ENCODE peak calls at places on chromosome 22, in four cellular contexts. M is IMR-90, Y is SK-N-SH, A is GM23248. V is an unnamed sample.

GRCh38 chr22:34800265-34800664 is 265.7 kb upstream of the ISX start:
- DNase-seq in M (no peak), Y (no peak), A (no peak), V (no peak)

GRCh38 chr22:22397292-22397870 is 111.2 kb downstream of the ZNF280B start:
- DNase-seq in M (no peak), Y (no peak), A (peak), V (peak)

GRCh38 chr22:28802595-28803087 is 2.3 kb upstream of the XBP1 start:
- DNase-seq in M (no peak), Y (no peak), A (peak), V (no peak)

GRCh38 chr22:27299181-27300085 is 502.1 kb downstream of the MN1 start:
- DNase-seq in M (no peak), Y (peak), A (peak), V (peak)

GRCh38 chr22:38760477-38761201 is 4.8 kb upstream of the SUN2 start:
- DNase-seq in M (peak), Y (no peak), A (peak), V (no peak)

GRCh38 chr22:17700778-17701177 is 62.2 kb downstream of the BCL2L13 start:
- DNase-seq in M (no peak), Y (no peak), A (peak), V (no peak)

GRCh38 chr22:26550498-26551033 is 38.3 kb upstream of the TFIP11 start:
- DNase-seq in M (peak), Y (no peak), A (peak), V (peak)

GRCh38 chr22:44495629-44496028 is 2.4 kb downstream of the RTL6 start:
- DNase-seq in M (no peak), Y (no peak), A (no peak), V (no peak)

GRCh38 chr22:33325232-33326004 is 267.2 kb upstream of the SYN3 start:
- DNase-seq in M (no peak), Y (no peak), A (no peak), V (no peak)

GRCh38 chr22:37496651-37497599 is 10.7 kb upstream of the MFNG start:
- DNase-seq in M (peak), Y (peak), A (peak), V (peak)

GRCh38 chr22:28207281-28208030 is 288.4 kb upstream of the PITPNB start:
- DNase-seq in M (peak), Y (no peak), A (peak), V (no peak)

GRCh38 chr22:38843201-38843715 is 570 bp downstream of the NPTXR start:
- DNase-seq in M (peak), Y (peak), A (peak), V (peak)

GRCh38 chr22:21796231-21796630 is 60.6 kb upstream of the YPEL1 start:
- DNase-seq in M (no peak), Y (no peak), A (no peak), V (no peak)

GRCh38 chr22:34414467-34415440 is 494.5 kb upstream of the LARGE1 start:
- DNase-seq in M (no peak), Y (peak), A (peak), V (peak)

GRCh38 chr22:27985323-27986275 is 66.5 kb upstream of the PITPNB start:
- DNase-seq in M (no peak), Y (no peak), A (no peak), V (peak)

GRCh38 chr22:44207173-44207980 is 26.7 kb downstream of the PARVG start:
- DNase-seq in M (no peak), Y (peak), A (no peak), V (no peak)

GRCh38 chr22:30079952-30080533 is at the start of gene HORMAD2:
- DNase-seq in M (no peak), Y (no peak), A (peak), V (peak)

GRCh38 chr22:22479116-22479515 is 29.4 kb downstream of the ZNF280B start:
- DNase-seq in M (no peak), Y (no peak), A (no peak), V (no peak)

GRCh38 chr22:49938565-49939136 is 20.2 kb downstream of the CRELD2 start:
- DNase-seq in M (no peak), Y (no peak), A (no peak), V (no peak)
- H3K9ac ChIP-seq in M (no peak), Y (no peak), A (no peak), V (no peak)

DNA sequence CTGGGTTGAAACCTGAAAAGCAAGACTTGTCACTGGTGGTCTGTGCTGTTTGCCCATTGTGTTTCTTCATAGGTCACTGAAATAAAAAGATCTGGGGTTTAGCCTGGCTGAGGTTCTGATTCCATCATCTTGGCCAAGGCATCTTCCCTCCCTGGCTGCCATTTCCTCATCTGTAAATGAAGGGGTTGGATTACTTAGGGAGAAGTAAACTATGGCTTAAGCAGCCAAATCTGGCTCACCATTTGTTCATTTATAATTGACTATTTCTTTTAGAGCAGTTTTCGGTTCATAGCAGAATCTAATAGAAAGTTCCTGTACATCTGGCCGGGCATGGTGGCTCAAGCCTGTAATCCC is 52.3 kb upstream of the YWHAH start:
- DNase-seq in M (no peak), Y (no peak), A (no peak), V (no peak)
- H3K9ac ChIP-seq in M (no peak), Y (no peak), A (no peak), V (no peak)

GRCh38 chr22:47127441-47127871 is 365.0 kb downstream of the TBC1D22A start:
- DNase-seq in M (no peak), Y (no peak), A (no peak), V (no peak)

GRCh38 chr22:47130883-47131610 is 368.6 kb downstream of the TBC1D22A start:
- DNase-seq in M (no peak), Y (no peak), A (no peak), V (no peak)

GRCh38 chr22:47131611-47132427 is 369.4 kb downstream of the TBC1D22A start:
- DNase-seq in M (no peak), Y (no peak), A (no peak), V (no peak)

GRCh38 chr22:47128216-47129215 is 366.1 kb downstream of the TBC1D22A start:
- DNase-seq in M (no peak), Y (no peak), A (no peak), V (no peak)

GRCh38 chr22:47129902-47130301 is 367.5 kb downstream of the TBC1D22A start:
- DNase-seq in M (no peak), Y (no peak), A (peak), V (no peak)
- H3K9ac ChIP-seq in M (no peak), Y (no peak), A (no peak), V (no peak)

DNA sequence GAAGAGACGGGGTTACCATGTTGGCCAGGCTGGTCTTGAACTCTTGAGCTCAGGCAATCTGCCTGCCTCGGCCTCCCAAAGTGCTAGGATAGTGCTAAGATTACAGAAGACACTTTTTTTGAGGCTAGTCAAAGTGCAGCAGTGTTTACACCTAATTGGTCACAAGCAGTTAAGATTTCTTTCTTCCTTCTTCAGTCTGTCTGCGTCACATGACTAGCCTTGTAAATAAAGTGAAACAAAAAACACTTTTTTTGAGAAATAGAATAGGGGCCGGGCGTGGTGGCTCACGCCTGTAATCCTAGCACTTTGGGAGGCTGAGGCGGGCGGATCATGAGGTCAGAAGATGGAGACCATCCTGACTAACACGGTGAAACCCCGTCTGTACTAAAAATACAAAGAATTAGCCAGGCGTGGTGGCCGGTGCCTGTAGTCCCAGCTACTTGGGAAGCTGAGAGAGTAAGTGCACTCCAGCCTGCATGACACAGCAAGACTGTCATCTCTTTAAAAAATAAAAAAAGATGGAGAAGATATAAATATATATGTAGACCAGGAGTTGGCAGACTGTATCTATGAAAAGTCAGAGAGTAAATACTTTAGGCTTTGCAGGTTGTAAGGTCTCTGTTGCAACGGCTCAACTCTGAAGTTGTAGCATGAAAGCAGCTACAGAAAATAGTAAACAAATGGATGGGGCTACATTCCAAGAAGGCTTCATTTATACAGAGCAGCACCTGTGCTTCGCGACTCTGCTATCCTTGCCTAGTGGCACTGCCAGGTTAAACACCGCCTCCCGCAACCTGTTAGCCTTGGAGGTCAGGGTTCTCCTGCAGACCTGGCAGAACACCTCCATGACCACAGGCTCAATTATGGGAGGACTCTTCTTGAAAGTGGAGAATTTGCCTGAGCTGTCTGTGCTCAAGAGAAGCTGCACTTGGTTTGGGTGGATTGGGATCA is 55.8 kb downstream of the PPP6R2 start:
- DNase-seq in M (no peak), Y (no peak), A (no peak), V (no peak)
- H3K9ac ChIP-seq in M (no peak), Y (no peak), A (no peak), V (no peak)

GRCh38 chr22:36327922-36328551 is 59.7 kb downstream of the MYH9 start:
- DNase-seq in M (peak), Y (no peak), A (peak), V (no peak)
- H3K9ac ChIP-seq in M (peak), Y (peak), A (no peak), V (peak)

DNA sequence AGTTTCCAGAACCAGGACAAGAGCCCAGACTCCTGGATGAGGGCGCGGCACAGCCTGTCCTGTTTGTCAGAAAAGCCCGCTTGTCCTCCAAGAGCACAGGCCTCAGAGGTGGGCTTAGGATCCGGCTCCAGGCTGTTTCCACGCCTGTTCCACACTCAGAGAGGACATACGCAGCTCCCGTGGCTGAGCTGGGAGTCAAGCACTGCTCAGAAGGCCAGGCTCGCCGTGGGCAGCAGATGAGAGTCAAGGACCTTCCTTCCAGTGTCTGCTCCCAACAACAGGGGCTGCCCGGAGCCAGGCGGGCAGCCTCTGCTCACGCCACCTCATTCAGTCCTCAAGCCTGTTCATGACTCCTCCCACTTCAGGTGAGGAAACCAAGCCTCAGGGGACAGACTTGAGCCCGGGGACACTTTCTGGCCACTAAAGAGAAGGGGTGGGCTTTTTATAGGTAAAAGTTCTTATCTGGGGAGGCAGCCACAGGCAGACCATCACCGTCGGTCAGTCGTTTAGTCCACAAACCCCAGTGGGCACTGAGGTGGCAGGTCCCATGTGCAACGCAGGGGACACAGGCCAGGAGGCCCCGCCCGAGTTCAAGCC is 3.8 kb downstream of the CYB5R3 start:
- DNase-seq in M (no peak), Y (no peak), A (peak), V (no peak)
- H3K9ac ChIP-seq in M (peak), Y (no peak), A (peak), V (no peak)

V was measured in endodermal cell.